ENCODE peak calls at places on chromosomes 6 and 20, in four cellular contexts. Y is HepG2, L is H1, H is K562. A is an unnamed sample.

GRCh38 chr20:38665094-38665493 is 59.2 kb upstream of the SLC32A1 start:
- DNase-seq in Y (peak; percentile 29), H (no peak), L (no peak), A (no peak)

GRCh38 chr6:36724514-36725385 is 27.1 kb downstream of the RAB44 start:
- DNase-seq in Y (peak; percentile 77), L (peak; percentile 49), H (peak; percentile 80), A (peak; percentile 78)

GRCh38 chr6:170224694-170225660 is 65.9 kb downstream of the DLL1 start:
- DNase-seq in L (no peak), H (no peak), Y (no peak), A (no peak)

GRCh38 chr6:136696238-136696637 is 96.0 kb downstream of the MAP3K5 start:
- DNase-seq in L (no peak), Y (no peak), H (no peak), A (no peak)

GRCh38 chr6:1242021-1242420 is 69.9 kb upstream of the FOXQ1 start:
- DNase-seq in H (no peak), Y (no peak), L (no peak), A (no peak)

GRCh38 chr6:117326396-117326795 is 61.0 kb downstream of the VGLL2 start:
- DNase-seq in L (no peak), H (no peak), Y (no peak), A (no peak)

GRCh38 chr6:71123051-71123450 is 165.6 kb upstream of the OGFRL1 start:
- DNase-seq in H (no peak), Y (no peak), L (no peak), A (no peak)

GRCh38 chr20:50355593-50356521 is 154.3 kb upstream of the PTPN1 start:
- DNase-seq in L (no peak), H (no peak), Y (no peak), A (no peak)

GRCh38 chr20:13581451-13581850 is 57.3 kb downstream of the TASP1 start:
- DNase-seq in H (peak; percentile 3), L (no peak), Y (no peak), A (no peak)

GRCh38 chr6:313917-314316 is 21.6 kb downstream of the DUSP22 start:
- DNase-seq in L (no peak), H (no peak), Y (no peak), A (no peak)

GRCh38 chr6:12923644-12924235 is 207.2 kb downstream of the PHACTR1 start:
- DNase-seq in L (no peak), Y (no peak), H (no peak), A (no peak)

GRCh38 chr20:7608246-7608645 is 332.0 kb downstream of the HAO1 start:
- DNase-seq in Y (no peak), H (no peak), L (no peak), A (no peak)

GRCh38 chr20:44068311-44068710 is 118.7 kb downstream of the JPH2 start:
- DNase-seq in L (no peak), H (no peak), Y (no peak), A (no peak)

GRCh38 chr6:79377830-79378460 is 143.5 kb upstream of the HMGN3 start:
- DNase-seq in H (peak; percentile 13), Y (no peak), L (no peak), A (no peak)

GRCh38 chr6:166007349-166008263 is 160.0 kb downstream of the TBXT start:
- DNase-seq in Y (no peak), L (no peak), H (no peak), A (no peak)

GRCh38 chr6:89840538-89840937 is 10.9 kb downstream of the CASP8AP2 start:
- DNase-seq in Y (no peak), H (peak; percentile 25), L (no peak), A (no peak)

GRCh38 chr6:83096791-83097190 is 29.3 kb downstream of the DOP1A start:
- DNase-seq in L (no peak), Y (no peak), H (no peak), A (no peak)

DNA sequence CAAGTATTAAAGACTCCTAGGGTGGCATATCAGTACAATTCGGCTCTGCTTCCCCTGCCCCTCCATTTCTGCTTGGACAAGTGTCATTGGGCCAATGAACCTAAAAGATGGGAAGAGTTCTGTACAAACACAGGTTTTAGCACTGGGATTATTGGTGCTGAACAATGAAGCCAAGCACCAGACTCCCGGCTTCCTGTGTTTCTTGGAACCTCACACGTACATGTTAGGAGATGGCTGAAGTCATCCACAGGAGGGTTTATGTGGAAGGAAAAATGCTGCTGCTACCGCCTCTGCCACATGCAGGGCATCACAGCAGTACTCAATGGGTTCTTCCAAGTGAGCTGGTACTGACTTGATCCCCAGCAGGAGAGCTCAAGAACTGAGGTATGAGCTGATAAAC is 49.7 kb downstream of the TNFRSF21 start:
- DNase-seq in H (no peak), Y (no peak), L (no peak), A (no peak)
- TF ChIP-seq JUND in H (no peak), Y (no peak), L (no peak), A (no peak)

GRCh38 chr20:33993800-33994623 is at the start of gene RALY:
- DNase-seq in L (peak; percentile 41), H (peak; percentile 86), Y (peak; percentile 81), A (peak; percentile 24)
- TF ChIP-seq POLR2A in L (peak; percentile 94), H (peak; percentile 86), Y (peak; percentile 97), A (peak; percentile 84)

DNA sequence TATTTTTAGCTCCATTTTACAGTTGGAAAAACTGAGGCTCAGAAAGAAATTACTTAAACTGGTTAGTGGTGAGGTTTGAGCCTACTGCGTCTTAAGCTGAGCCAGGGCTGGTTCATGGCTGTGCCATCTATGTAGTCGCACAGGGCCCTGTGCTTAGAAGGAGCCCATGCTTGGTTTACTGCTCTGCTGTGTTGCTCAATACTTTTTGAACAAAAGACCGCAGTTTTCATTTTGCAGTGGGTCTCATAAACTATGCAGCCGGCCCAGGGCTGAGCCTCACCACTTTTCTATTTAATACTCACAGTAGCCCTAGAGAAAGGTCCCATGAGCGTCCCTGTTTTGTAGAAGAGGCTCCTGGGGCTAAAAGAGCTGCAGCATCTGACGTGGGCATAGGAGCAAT is 577 bp downstream of the SIRPB2 start:
- DNase-seq in Y (no peak), L (no peak), H (no peak), A (no peak)
- TF ChIP-seq FOSL1 in Y (no peak), L (no peak), H (no peak), A (no peak)

GRCh38 chr20:48926816-48927215 is 5.3 kb downstream of the ARFGEF2 start:
- DNase-seq in Y (no peak), L (no peak), H (no peak), A (no peak)
- TF ChIP-seq JUND in Y (no peak), L (no peak), H (no peak), A (no peak)